ENCODE peak calls at places on chromosomes 12 and 14, in four cellular contexts. One of them, this sample, is unnamed.

GRCh38 chr14:105142651-105143450 is 25.7 kb downstream of the JAG2 start:
- DNase-seq in pancreas: no peak
- DNase-seq in brain microvascular endothelial cell: no peak
- DNase-seq in uterus: no peak
- DNase-seq in this sample: no peak

GRCh38 chr14:99524091-99524661 is 43.0 kb downstream of the CCNK start:
- DNase-seq in pancreas: no peak
- DNase-seq in brain microvascular endothelial cell: no peak
- DNase-seq in uterus: no peak
- DNase-seq in this sample: peak; percentile 61

GRCh38 chr14:33903369-33903768 is 47.5 kb downstream of the EGLN3 start:
- DNase-seq in pancreas: no peak
- DNase-seq in brain microvascular endothelial cell: no peak
- DNase-seq in uterus: no peak
- DNase-seq in this sample: no peak

GRCh38 chr12:80101126-80101525 is 1.8 kb downstream of the OTOGL start:
- DNase-seq in pancreas: no peak
- DNase-seq in brain microvascular endothelial cell: no peak
- DNase-seq in uterus: no peak
- DNase-seq in this sample: no peak

GRCh38 chr14:104639889-104640548 is 35.4 kb upstream of the TMEM179 start:
- DNase-seq in pancreas: peak; percentile 35
- DNase-seq in brain microvascular endothelial cell: peak; percentile 22
- DNase-seq in uterus: no peak
- DNase-seq in this sample: peak; percentile 72

GRCh38 chr12:94145231-94145979 is 3.0 kb upstream of the PLXNC1 start:
- DNase-seq in pancreas: no peak
- DNase-seq in brain microvascular endothelial cell: peak; percentile 14
- DNase-seq in uterus: peak; percentile 24
- DNase-seq in this sample: no peak

GRCh38 chr12:77107121-77107520 is 41.8 kb upstream of the E2F7 start:
- DNase-seq in pancreas: no peak
- DNase-seq in brain microvascular endothelial cell: no peak
- DNase-seq in uterus: no peak
- DNase-seq in this sample: no peak

GRCh38 chr14:92785601-92786426 is 8.3 kb upstream of the GOLGA5 start:
- DNase-seq in pancreas: peak; percentile 29
- DNase-seq in brain microvascular endothelial cell: peak; percentile 92
- DNase-seq in uterus: peak; percentile 57
- DNase-seq in this sample: peak; percentile 55

GRCh38 chr14:24595046-24595808 is 14.3 kb downstream of the GZMH start:
- DNase-seq in pancreas: no peak
- DNase-seq in brain microvascular endothelial cell: no peak
- DNase-seq in uterus: no peak
- DNase-seq in this sample: no peak

GRCh38 chr12:52681551-52682380 is 1.6 kb upstream of the KRT1 start:
- DNase-seq in pancreas: no peak
- DNase-seq in brain microvascular endothelial cell: no peak
- DNase-seq in uterus: no peak
- DNase-seq in this sample: no peak

GRCh38 chr14:67457782-67458181 is 30.7 kb downstream of the TMEM229B start:
- DNase-seq in pancreas: peak; percentile 75
- DNase-seq in brain microvascular endothelial cell: no peak
- DNase-seq in uterus: no peak
- DNase-seq in this sample: peak; percentile 31

GRCh38 chr14:104899781-104900180 is 24.9 kb upstream of the PLD4 start:
- DNase-seq in pancreas: peak; percentile 59
- DNase-seq in brain microvascular endothelial cell: no peak
- DNase-seq in uterus: no peak
- DNase-seq in this sample: no peak

GRCh38 chr12:38384816-38385491 is 68.4 kb downstream of the ALG10B start:
- DNase-seq in pancreas: no peak
- DNase-seq in brain microvascular endothelial cell: no peak
- DNase-seq in uterus: no peak
- DNase-seq in this sample: no peak

GRCh38 chr12:26976687-26977086 is 37.5 kb downstream of the TM7SF3 start:
- DNase-seq in pancreas: no peak
- DNase-seq in brain microvascular endothelial cell: no peak
- DNase-seq in uterus: no peak
- DNase-seq in this sample: no peak

GRCh38 chr12:92735131-92735721 is 32.4 kb downstream of the PLEKHG7 start:
- DNase-seq in pancreas: no peak
- DNase-seq in brain microvascular endothelial cell: peak; percentile 78
- DNase-seq in uterus: peak; percentile 19
- DNase-seq in this sample: no peak

GRCh38 chr14:73612339-73613045 is at the start of gene ACOT6:
- DNase-seq in pancreas: peak; percentile 65
- DNase-seq in brain microvascular endothelial cell: peak; percentile 56
- DNase-seq in uterus: peak; percentile 65
- DNase-seq in this sample: peak; percentile 66

GRCh38 chr12:42124764-42125371 is 19.8 kb downstream of the GXYLT1 start:
- DNase-seq in pancreas: no peak
- DNase-seq in brain microvascular endothelial cell: no peak
- DNase-seq in uterus: no peak
- DNase-seq in this sample: no peak

GRCh38 chr12:19388131-19388549 is 51.2 kb upstream of the AEBP2 start:
- DNase-seq in pancreas: no peak
- DNase-seq in brain microvascular endothelial cell: no peak
- DNase-seq in uterus: peak; percentile 47
- DNase-seq in this sample: no peak

GRCh38 chr14:69354383-69355154 is 43.5 kb downstream of the ERH start:
- DNase-seq in pancreas: no peak
- DNase-seq in brain microvascular endothelial cell: no peak
- DNase-seq in uterus: no peak
- DNase-seq in this sample: peak; percentile 44

GRCh38 chr12:55724226-55724939 is 4.2 kb downstream of the RDH5 start:
- DNase-seq in pancreas: peak; percentile 63
- DNase-seq in brain microvascular endothelial cell: peak; percentile 72
- DNase-seq in uterus: no peak
- DNase-seq in this sample: peak; percentile 76

GRCh38 chr14:94483071-94483451 is 7.1 kb upstream of the SERPINA9 start:
- DNase-seq in pancreas: no peak
- DNase-seq in brain microvascular endothelial cell: no peak
- DNase-seq in uterus: no peak
- DNase-seq in this sample: no peak

GRCh38 chr14:103748539-103748867 is 32.9 kb downstream of the ZFYVE21 start:
- DNase-seq in pancreas: no peak
- DNase-seq in brain microvascular endothelial cell: no peak
- DNase-seq in uterus: no peak
- DNase-seq in this sample: peak; percentile 26

GRCh38 chr12:6868211-6869048 is 1.1 kb downstream of the TPI1 start:
- DNase-seq in pancreas: no peak
- DNase-seq in brain microvascular endothelial cell: no peak
- DNase-seq in uterus: no peak
- DNase-seq in this sample: no peak

GRCh38 chr14:61695695-61696527 is 598 bp downstream of the HIF1A start:
- DNase-seq in pancreas: peak; percentile 44
- DNase-seq in brain microvascular endothelial cell: peak; percentile 57
- DNase-seq in uterus: peak; percentile 40
- DNase-seq in this sample: peak; percentile 53

GRCh38 chr14:96261053-96261452 is 5.0 kb downstream of the BDKRB1 start:
- DNase-seq in pancreas: no peak
- DNase-seq in brain microvascular endothelial cell: no peak
- DNase-seq in uterus: no peak
- DNase-seq in this sample: no peak

GRCh38 chr12:93016752-93017350 is 87.8 kb upstream of the EEA1 start:
- DNase-seq in pancreas: no peak
- DNase-seq in brain microvascular endothelial cell: no peak
- DNase-seq in uterus: no peak
- DNase-seq in this sample: no peak

GRCh38 chr12:95498968-95499367 is 25.0 kb downstream of the METAP2 start:
- DNase-seq in pancreas: no peak
- DNase-seq in brain microvascular endothelial cell: no peak
- DNase-seq in uterus: no peak
- DNase-seq in this sample: no peak
- H3K36me3 ChIP-seq in pancreas: peaks cover 19% of the 10 kb centered on the region
- H3K36me3 ChIP-seq in brain microvascular endothelial cell: peaks cover 43% of the 10 kb centered on the region
- H3K36me3 ChIP-seq in uterus: no peaks in the 10 kb centered on the region
- H3K36me3 ChIP-seq in this sample: peaks cover 45% of the 10 kb centered on the region

DNA sequence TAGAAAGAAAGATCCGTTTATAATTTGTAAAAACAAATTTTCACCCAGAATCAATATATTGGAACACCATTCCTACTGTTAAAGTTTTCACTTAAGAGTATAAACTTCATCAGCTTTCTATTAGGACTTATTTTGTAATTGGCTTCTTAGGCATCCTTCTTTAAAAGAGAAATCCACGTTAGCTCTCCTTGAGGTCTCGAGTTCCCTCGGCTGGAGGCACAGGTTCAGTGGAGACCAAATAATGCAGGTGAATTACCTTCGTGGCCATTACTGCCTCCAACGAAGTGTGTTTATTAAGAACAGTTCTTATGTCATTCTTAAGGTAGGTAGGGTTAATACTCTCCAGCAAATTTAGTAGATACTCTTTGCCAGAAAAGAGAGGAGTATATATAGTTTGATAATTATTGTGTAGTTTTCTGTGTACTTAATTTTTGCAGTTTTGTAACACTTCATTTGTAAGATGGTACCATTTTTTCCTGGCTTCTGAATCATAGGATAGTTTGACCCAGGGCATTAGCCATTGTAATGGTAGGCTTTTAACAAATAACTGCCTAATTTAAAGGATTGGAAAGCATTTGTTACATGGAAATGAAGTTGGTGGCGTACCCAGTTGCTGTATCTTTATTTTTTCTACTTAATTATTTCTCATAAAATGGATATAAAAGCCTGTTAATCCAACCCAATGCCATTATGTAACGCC is 2.2 kb downstream of the CALM1 start:
- DNase-seq in pancreas: no peak
- DNase-seq in brain microvascular endothelial cell: no peak
- DNase-seq in uterus: no peak
- DNase-seq in this sample: no peak
- H3K36me3 ChIP-seq in pancreas: peaks cover 19% of the 10 kb centered on the region
- H3K36me3 ChIP-seq in brain microvascular endothelial cell: peaks cover 33% of the 10 kb centered on the region
- H3K36me3 ChIP-seq in uterus: no peaks in the 10 kb centered on the region
- H3K36me3 ChIP-seq in this sample: peaks cover 38% of the 10 kb centered on the region

DNA sequence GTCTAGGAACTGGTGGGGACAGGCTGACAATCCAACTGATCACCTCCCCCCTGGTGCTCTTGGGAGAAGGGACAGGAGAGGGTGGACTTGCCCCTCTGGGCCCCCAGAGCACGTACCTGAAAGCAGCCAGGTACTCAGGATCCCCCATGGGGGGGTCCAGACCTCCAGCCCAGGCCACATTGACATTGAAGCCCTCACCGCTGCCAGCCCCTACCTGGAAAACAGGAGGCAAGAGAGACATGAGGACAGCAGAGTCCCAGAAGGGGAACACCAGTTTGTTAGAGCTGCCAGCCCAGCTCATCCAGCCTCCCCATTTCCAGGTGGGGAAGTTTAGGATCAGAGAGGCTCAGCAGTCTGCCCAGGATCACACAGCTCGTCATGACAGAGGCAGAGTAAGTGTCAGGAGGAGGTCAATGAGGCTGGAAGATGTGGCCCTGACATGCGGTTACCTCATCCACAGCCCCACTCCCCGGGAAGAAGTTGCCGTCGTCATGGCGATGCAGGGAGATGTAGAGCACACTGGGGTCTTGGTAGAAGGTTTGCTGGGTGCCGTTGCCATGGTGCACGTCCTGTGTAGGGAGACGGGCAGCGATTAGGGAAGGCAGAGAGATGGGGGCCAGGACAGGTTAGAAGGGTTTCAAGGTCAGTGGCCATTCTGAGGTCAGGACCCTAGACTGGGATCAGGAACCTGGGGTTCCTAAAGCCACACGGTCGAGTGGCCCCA is 14.7 kb downstream of the SLC48A1 start:
- DNase-seq in pancreas: no peak
- DNase-seq in brain microvascular endothelial cell: no peak
- DNase-seq in uterus: no peak
- DNase-seq in this sample: no peak
- H3K36me3 ChIP-seq in pancreas: peaks cover 15% of the 10 kb centered on the region
- H3K36me3 ChIP-seq in brain microvascular endothelial cell: peaks cover 94% of the 10 kb centered on the region
- H3K36me3 ChIP-seq in uterus: no peaks in the 10 kb centered on the region
- H3K36me3 ChIP-seq in this sample: peaks cover 100% of the 10 kb centered on the region

DNA sequence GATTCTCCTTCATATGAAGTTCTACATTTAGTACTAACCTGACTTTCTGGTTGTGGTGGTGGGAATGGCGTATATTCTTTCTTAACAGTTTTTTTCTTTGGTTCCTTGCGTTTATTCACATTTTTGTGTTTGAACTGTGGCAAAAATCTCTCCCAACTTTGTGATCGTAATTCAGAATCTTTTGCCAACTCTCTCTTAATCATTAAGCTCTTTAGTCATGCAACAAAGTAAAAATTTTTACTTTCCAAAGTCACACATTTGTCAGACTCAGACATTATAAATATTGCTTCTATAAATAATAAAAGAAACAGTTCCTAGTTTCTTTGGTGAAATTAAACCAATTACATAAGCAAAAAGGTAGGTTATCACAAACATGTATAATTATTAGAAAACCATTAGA is 7.5 kb downstream of the KRR1 start:
- DNase-seq in pancreas: no peak
- DNase-seq in brain microvascular endothelial cell: no peak
- DNase-seq in uterus: no peak
- DNase-seq in this sample: no peak
- H3K36me3 ChIP-seq in pancreas: peaks cover 9% of the 10 kb centered on the region
- H3K36me3 ChIP-seq in brain microvascular endothelial cell: peaks cover 43% of the 10 kb centered on the region
- H3K36me3 ChIP-seq in uterus: no peaks in the 10 kb centered on the region
- H3K36me3 ChIP-seq in this sample: peaks cover 82% of the 10 kb centered on the region

DNA sequence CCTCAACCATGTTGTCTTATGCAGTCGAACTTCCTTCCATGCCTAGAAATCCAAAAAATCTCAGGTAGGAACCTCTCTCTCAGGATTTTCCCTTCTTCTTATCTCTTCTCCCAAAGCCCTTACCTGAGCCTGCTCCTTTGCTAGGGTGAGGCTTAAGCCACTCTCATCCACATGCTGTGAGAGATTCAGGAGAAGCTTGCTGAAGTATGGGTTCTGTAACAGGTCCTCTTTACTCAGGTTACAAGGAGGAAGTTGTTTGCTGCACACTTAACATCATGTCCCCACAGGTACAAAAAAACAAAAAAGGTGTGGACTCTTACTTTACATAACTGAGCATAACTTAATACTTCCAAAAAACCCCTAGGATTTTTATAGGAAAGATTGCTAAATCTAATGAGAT is 4.5 kb downstream of the HAUS4 start:
- DNase-seq in pancreas: no peak
- DNase-seq in brain microvascular endothelial cell: no peak
- DNase-seq in uterus: no peak
- DNase-seq in this sample: no peak
- H3K36me3 ChIP-seq in pancreas: no peaks in the 10 kb centered on the region
- H3K36me3 ChIP-seq in brain microvascular endothelial cell: peaks cover 2% of the 10 kb centered on the region
- H3K36me3 ChIP-seq in uterus: no peaks in the 10 kb centered on the region
- H3K36me3 ChIP-seq in this sample: peaks cover 56% of the 10 kb centered on the region

DNA sequence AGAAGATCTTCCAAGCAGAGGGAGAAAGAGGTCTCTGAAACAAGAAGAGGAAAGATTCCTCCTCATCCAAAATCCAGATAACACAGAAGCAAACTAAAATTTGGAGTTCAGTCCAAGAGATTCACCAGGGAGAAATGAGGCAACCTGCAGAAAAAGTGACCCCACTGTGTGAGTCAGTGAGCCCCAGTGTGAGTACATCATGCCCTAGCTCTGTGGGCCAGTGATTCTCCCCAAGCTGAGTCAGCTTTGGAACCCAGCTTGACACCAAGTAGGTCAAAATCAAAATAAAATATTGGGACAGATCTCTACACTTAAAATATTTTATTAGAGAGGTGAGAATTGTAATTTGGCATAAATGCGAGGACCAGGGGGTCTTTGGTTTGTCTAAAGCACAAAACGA is 17.2 kb downstream of the CLEC2B start:
- DNase-seq in pancreas: no peak
- DNase-seq in brain microvascular endothelial cell: no peak
- DNase-seq in uterus: no peak
- DNase-seq in this sample: no peak
- H3K36me3 ChIP-seq in pancreas: no peaks in the 10 kb centered on the region
- H3K36me3 ChIP-seq in brain microvascular endothelial cell: no peaks in the 10 kb centered on the region
- H3K36me3 ChIP-seq in uterus: no peaks in the 10 kb centered on the region
- H3K36me3 ChIP-seq in this sample: peaks cover 25% of the 10 kb centered on the region

This sample was measured in stomach.